ENCODE peak calls at places on chromosomes 5 and 9, in six cellular contexts. U is SK-N-SH treated with all-trans-retinoic acid at 6 μM for 48 hours; Y is activated CD8-positive, alpha-beta T cell treated with anti-CD3 and anti-CD28 coated beads for 36 hours; P is CD4-positive, alpha-beta T cell; V is activated CD4-positive, alpha-beta T cell treated with anti-CD3 and anti-CD28 coated beads for 36 hours; A is stimulated activated effector memory CD8-positive, alpha-beta T cell treated with anti-CD3 and anti-CD28 coated beads, Interleukin-12 subunit alpha, Interleukin-12 subunit beta, amount 100 ng/mL, for 72 hours. J is an unnamed sample.
A peak's percentile ranks its signal among the peaks of the same experiment; 100 is the strongest.

GRCh38 chr5:9924614-9925013 is 294.5 kb upstream of the TAS2R1 start:
- ATAC-seq in U (peak; percentile 80), Y (no peak), P (no peak), V (peak; percentile 73), A (no peak), J (no peak)

GRCh38 chr5:137143244-137143605 is 355.9 kb downstream of the SPOCK1 start:
- ATAC-seq in U (peak; percentile 15), Y (no peak), P (no peak), V (no peak), A (no peak), J (no peak)

GRCh38 chr5:94366811-94367210 is 251.6 kb downstream of the KIAA0825 start:
- ATAC-seq in U (no peak), Y (no peak), P (no peak), V (no peak), A (no peak), J (no peak)

GRCh38 chr5:31271567-31271966 is 78.1 kb downstream of the CDH6 start:
- ATAC-seq in U (no peak), Y (no peak), P (no peak), V (no peak), A (no peak), J (no peak)

GRCh38 chr9:83620841-83621636 is 1.9 kb upstream of the IDNK start:
- ATAC-seq in U (peak; percentile 33), Y (peak; percentile 11), P (no peak), V (peak; percentile 14), A (no peak), J (no peak)

GRCh38 chr5:86766103-86766502 is 148.4 kb downstream of the COX7C start:
- ATAC-seq in U (no peak), Y (no peak), P (no peak), V (no peak), A (no peak), J (no peak)

GRCh38 chr5:76546497-76547102 is 76.6 kb downstream of the F2RL2 start:
- ATAC-seq in U (no peak), Y (peak; percentile 15), P (no peak), V (peak; percentile 7), A (peak; percentile 56), J (peak; percentile 55)

GRCh38 chr9:93083592-93084470 is 12.2 kb upstream of the CARD19 start:
- ATAC-seq in U (no peak), Y (peak; percentile 86), P (peak; percentile 84), V (peak; percentile 88), A (peak; percentile 81), J (no peak)

GRCh38 chr5:150092159-150092787 is 5.9 kb upstream of the CSF1R start:
- ATAC-seq in U (no peak), Y (no peak), P (no peak), V (peak; percentile 95), A (peak; percentile 74), J (no peak)

GRCh38 chr9:137515338-137515724 is 34.9 kb downstream of the PNPLA7 start:
- ATAC-seq in U (no peak), Y (no peak), P (no peak), V (no peak), A (no peak), J (peak; percentile 24)

GRCh38 chr5:31692561-31693221 is 53.8 kb downstream of the PDZD2 start:
- ATAC-seq in U (no peak), Y (no peak), P (no peak), V (no peak), A (peak; percentile 42), J (no peak)

GRCh38 chr5:107487056-107487461 is 183.7 kb downstream of the EFNA5 start:
- ATAC-seq in U (no peak), Y (no peak), P (no peak), V (no peak), A (no peak), J (no peak)

GRCh38 chr5:22470408-22470807 is 382.7 kb downstream of the CDH12 start:
- ATAC-seq in U (no peak), Y (no peak), P (no peak), V (no peak), A (no peak), J (no peak)

GRCh38 chr5:78112931-78113330 is 181.6 kb downstream of the AP3B1 start:
- ATAC-seq in U (no peak), Y (no peak), P (no peak), V (no peak), A (no peak), J (no peak)

GRCh38 chr5:112146323-112146848 is 272.7 kb downstream of the EPB41L4A start:
- ATAC-seq in U (peak; percentile 83), Y (no peak), P (no peak), V (no peak), A (no peak), J (no peak)

GRCh38 chr5:171975262-171975876 is 31.1 kb downstream of the FBXW11 start:
- ATAC-seq in U (no peak), Y (no peak), P (no peak), V (no peak), A (no peak), J (no peak)

GRCh38 chr9:91166796-91167366 is 194.8 kb downstream of the AUH start:
- ATAC-seq in U (no peak), Y (no peak), P (no peak), V (no peak), A (no peak), J (no peak)

GRCh38 chr9:109791747-109792146 is 11.7 kb downstream of the PALM2AKAP2 start:
- ATAC-seq in U (no peak), Y (no peak), P (no peak), V (no peak), A (no peak), J (no peak)

GRCh38 chr9:6819112-6819511 is 61.3 kb downstream of the KDM4C start:
- ATAC-seq in U (no peak), Y (no peak), P (no peak), V (no peak), A (no peak), J (no peak)

GRCh38 chr5:111337133-111337532 is 112.9 kb downstream of the CAMK4 start:
- ATAC-seq in U (no peak), Y (peak; percentile 83), P (peak; percentile 57), V (peak; percentile 86), A (peak; percentile 95), J (no peak)

GRCh38 chr9:32389365-32389764 is 4.9 kb downstream of the ACO1 start:
- ATAC-seq in U (no peak), Y (no peak), P (no peak), V (no peak), A (no peak), J (no peak)

GRCh38 chr9:122370303-122370702 is 521 bp upstream of the PTGS1 start:
- ATAC-seq in U (no peak), Y (peak; percentile 42), P (no peak), V (no peak), A (no peak), J (peak; percentile 58)

GRCh38 chr5:111627862-111628261 is 115.5 kb upstream of the STARD4 start:
- ATAC-seq in U (no peak), Y (peak; percentile 96), P (no peak), V (peak; percentile 95), A (peak; percentile 75), J (no peak)

GRCh38 chr9:84748112-84748511 is 78.6 kb downstream of the NTRK2 start:
- ATAC-seq in U (no peak), Y (no peak), P (no peak), V (no peak), A (no peak), J (no peak)

GRCh38 chr5:66850354-66851075 is 254.3 kb downstream of the MAST4 start:
- ATAC-seq in U (no peak), Y (no peak), P (no peak), V (peak; percentile 19), A (no peak), J (no peak)

GRCh38 chr9:70390922-70391321 is 23.5 kb downstream of the KLF9 start:
- ATAC-seq in U (no peak), Y (peak; percentile 48), P (peak; percentile 43), V (peak; percentile 61), A (peak; percentile 50), J (no peak)

GRCh38 chr9:89405832-89406231 is 87.5 kb downstream of the SECISBP2 start:
- ATAC-seq in U (no peak), Y (no peak), P (no peak), V (no peak), A (no peak), J (peak; percentile 77)

GRCh38 chr9:135372036-135372435 is 107.5 kb upstream of the PPP1R26 start:
- ATAC-seq in U (no peak), Y (no peak), P (no peak), V (no peak), A (no peak), J (no peak)

GRCh38 chr5:140549237-140550144 is 2.0 kb downstream of the EIF4EBP3 start:
- ATAC-seq in U (peak; percentile 16), Y (no peak), P (no peak), V (no peak), A (no peak), J (no peak)

GRCh38 chr9:81833563-81834345 is 94.5 kb upstream of the SPATA31D4 start:
- ATAC-seq in U (no peak), Y (no peak), P (no peak), V (no peak), A (no peak), J (no peak)